ENCODE peak calls at places on chromosomes 6 and 20, in six cellular contexts. V, O, M, T, P and L are unnamed samples.

GRCh38 chr6:11632231-11632630 is 94.7 kb downstream of the TMEM170B start:
- DNase-seq in V (no peak), O (no peak), M (no peak), T (no peak), P (no peak), L (peak)

GRCh38 chr20:53088786-53089185 is 116.6 kb downstream of the TSHZ2 start:
- DNase-seq in V (no peak), O (no peak), M (no peak), T (no peak), P (no peak), L (no peak)

GRCh38 chr6:2502096-2502997 is 248.4 kb downstream of the MYLK4 start:
- DNase-seq in V (no peak), O (peak), M (peak), T (no peak), P (no peak), L (no peak)

GRCh38 chr6:44116643-44117382 is 10.4 kb downstream of the MRPL14 start:
- DNase-seq in V (no peak), O (no peak), M (no peak), T (peak), P (no peak), L (no peak)

GRCh38 chr6:4299476-4299875 is 164.1 kb upstream of the ECI2 start:
- DNase-seq in V (no peak), O (no peak), M (no peak), T (peak), P (no peak), L (no peak)

GRCh38 chr20:5397418-5397817 is 80.7 kb upstream of the PROKR2 start:
- DNase-seq in V (no peak), O (no peak), M (no peak), T (no peak), P (no peak), L (no peak)

GRCh38 chr6:61887425-61887824 is 398.6 kb downstream of the KHDRBS2 start:
- DNase-seq in V (no peak), O (no peak), M (no peak), T (no peak), P (no peak), L (no peak)

GRCh38 chr20:62791301-62792181 is 4.7 kb upstream of the MRGBP start:
- DNase-seq in V (peak), O (peak), M (peak), T (peak), P (peak), L (peak)

GRCh38 chr6:135464634-135465033 is 32.9 kb downstream of the AHI1 start:
- DNase-seq in V (no peak), O (no peak), M (no peak), T (no peak), P (no peak), L (no peak)

GRCh38 chr6:122116912-122117663 is 282.4 kb upstream of the HSF2 start:
- DNase-seq in V (no peak), O (no peak), M (no peak), T (peak), P (no peak), L (no peak)

GRCh38 chr6:5998741-5999687 is 7.7 kb downstream of the NRN1 start:
- DNase-seq in V (no peak), O (peak), M (no peak), T (no peak), P (no peak), L (no peak)

GRCh38 chr6:692356-692851 is 535 bp downstream of the EXOC2 start:
- DNase-seq in V (peak), O (peak), M (peak), T (peak), P (no peak), L (peak)

GRCh38 chr6:21751608-21752007 is 158.1 kb downstream of the SOX4 start:
- DNase-seq in V (no peak), O (no peak), M (no peak), T (no peak), P (no peak), L (no peak)

GRCh38 chr6:154404791-154405400 is 48.3 kb upstream of the IPCEF1 start:
- DNase-seq in V (no peak), O (no peak), M (no peak), T (no peak), P (no peak), L (no peak)

GRCh38 chr6:136508701-136509387 is 41.4 kb downstream of the MAP7 start:
- DNase-seq in V (no peak), O (no peak), M (no peak), T (no peak), P (no peak), L (no peak)

GRCh38 chr6:141105481-141105880 is 1027.2 kb upstream of the GJE1 start:
- DNase-seq in V (no peak), O (peak), M (no peak), T (no peak), P (peak), L (no peak)

GRCh38 chr6:17156112-17156921 is 54.5 kb downstream of the STMND1 start:
- DNase-seq in V (peak), O (peak), M (peak), T (peak), P (peak), L (peak)

GRCh38 chr6:143504369-143504768 is 7.2 kb downstream of the FUCA2 start:
- DNase-seq in V (no peak), O (no peak), M (no peak), T (no peak), P (no peak), L (no peak)

GRCh38 chr20:44209691-44210421 is 715 bp downstream of the OSER1 start:
- DNase-seq in V (no peak), O (peak), M (no peak), T (peak), P (no peak), L (no peak)

GRCh38 chr6:31125586-31126363 is 5.5 kb upstream of the CDSN start:
- DNase-seq in V (no peak), O (no peak), M (no peak), T (no peak), P (no peak), L (peak)

GRCh38 chr6:56399250-56399671 is 151.9 kb upstream of the COL21A1 start:
- DNase-seq in V (no peak), O (no peak), M (peak), T (no peak), P (peak), L (peak)

GRCh38 chr6:5398530-5398929 is 137.2 kb downstream of the FARS2 start:
- DNase-seq in V (peak), O (no peak), M (peak), T (peak), P (no peak), L (peak)

GRCh38 chr20:50224553-50225255 is 34.1 kb downstream of the CEBPB start:
- DNase-seq in V (peak), O (peak), M (no peak), T (peak), P (no peak), L (no peak)

GRCh38 chr6:45590751-45591184 is 213.0 kb upstream of the SUPT3H start:
- DNase-seq in V (no peak), O (no peak), M (no peak), T (no peak), P (no peak), L (no peak)

GRCh38 chr20:41181567-41181966 is 44.2 kb downstream of the PLCG1 start:
- DNase-seq in V (no peak), O (no peak), M (no peak), T (no peak), P (no peak), L (no peak)

GRCh38 chr6:167290786-167291622 is at the start of gene UNC93A:
- DNase-seq in V (no peak), O (no peak), M (peak), T (no peak), P (no peak), L (no peak)

GRCh38 chr6:36765943-36766648 is 68.5 kb downstream of the RAB44 start:
- DNase-seq in V (peak), O (peak), M (peak), T (peak), P (peak), L (peak)

GRCh38 chr6:162621246-162621645 is 106.3 kb downstream of the PRKN start:
- DNase-seq in V (no peak), O (no peak), M (peak), T (no peak), P (no peak), L (no peak)

GRCh38 chr6:160133441-160134336 is 12.1 kb downstream of the SLC22A1 start:
- DNase-seq in V (no peak), O (no peak), M (no peak), T (no peak), P (no peak), L (no peak)

GRCh38 chr20:63317061-63317460 is 24.1 kb downstream of the COL20A1 start:
- DNase-seq in V (no peak), O (no peak), M (no peak), T (no peak), P (no peak), L (no peak)

GRCh38 chr6:102717737-102718427 is 1324.4 kb downstream of the GRIK2 start:
- DNase-seq in V (no peak), O (no peak), M (no peak), T (no peak), P (no peak), L (no peak)

GRCh38 chr6:28980797-28981390 is 24.2 kb downstream of the ZNF311 start:
- DNase-seq in V (peak), O (peak), M (peak), T (peak), P (no peak), L (peak)

GRCh38 chr6:1738682-1739081 is 129.0 kb downstream of the FOXC1 start:
- DNase-seq in V (no peak), O (no peak), M (no peak), T (no peak), P (no peak), L (no peak)

GRCh38 chr20:60255426-60255825 is 297.2 kb downstream of the CDH26 start:
- DNase-seq in V (no peak), O (no peak), M (no peak), T (no peak), P (no peak), L (no peak)

GRCh38 chr6:110809792-110810191 is 5.5 kb downstream of the CDK19 start:
- DNase-seq in V (no peak), O (no peak), M (no peak), T (no peak), P (no peak), L (no peak)

GRCh38 chr20:46286380-46286779 is 21.9 kb downstream of the CDH22 start:
- DNase-seq in V (no peak), O (no peak), M (no peak), T (no peak), P (no peak), L (no peak)

GRCh38 chr20:41617059-41617921 is 887 bp downstream of the CHD6 start:
- DNase-seq in V (peak), O (peak), M (peak), T (peak), P (no peak), L (peak)

GRCh38 chr20:17972121-17972520 is 3.3 kb downstream of the MGME1 start:
- DNase-seq in V (no peak), O (no peak), M (no peak), T (peak), P (no peak), L (no peak)

GRCh38 chr6:93580441-93580840 is 161.1 kb upstream of the EPHA7 start:
- DNase-seq in V (no peak), O (no peak), M (no peak), T (no peak), P (no peak), L (no peak)

GRCh38 chr20:43188861-43189613 is 669 bp downstream of the PTPRT start:
- DNase-seq in V (no peak), O (peak), M (no peak), T (no peak), P (no peak), L (no peak)

GRCh38 chr20:43186312-43186711 is 3.4 kb downstream of the PTPRT start:
- DNase-seq in V (no peak), O (no peak), M (no peak), T (no peak), P (no peak), L (no peak)

GRCh38 chr20:43188234-43188653 is 1.5 kb downstream of the PTPRT start:
- DNase-seq in V (no peak), O (no peak), M (no peak), T (no peak), P (no peak), L (no peak)

GRCh38 chr20:43185901-43186300 is 3.8 kb downstream of the PTPRT start:
- DNase-seq in V (no peak), O (no peak), M (no peak), T (no peak), P (no peak), L (no peak)

GRCh38 chr20:43187476-43188233 is 2.1 kb downstream of the PTPRT start:
- DNase-seq in V (peak), O (peak), M (peak), T (peak), P (peak), L (peak)
- TF ChIP-seq JUN in V (no peak), O (no peak), M (no peak), T (no peak), P (no peak), L (no peak)

GRCh38 chr6:53174996-53175395 is 26.4 kb upstream of the GCM1 start:
- DNase-seq in V (no peak), O (no peak), M (no peak), T (no peak), P (no peak), L (no peak)

GRCh38 chr6:53178837-53179432 is 30.3 kb upstream of the GCM1 start:
- DNase-seq in V (no peak), O (no peak), M (no peak), T (no peak), P (no peak), L (no peak)

GRCh38 chr6:53180678-53181077 is 32.0 kb upstream of the GCM1 start:
- DNase-seq in V (no peak), O (no peak), M (no peak), T (no peak), P (no peak), L (no peak)

DNA sequence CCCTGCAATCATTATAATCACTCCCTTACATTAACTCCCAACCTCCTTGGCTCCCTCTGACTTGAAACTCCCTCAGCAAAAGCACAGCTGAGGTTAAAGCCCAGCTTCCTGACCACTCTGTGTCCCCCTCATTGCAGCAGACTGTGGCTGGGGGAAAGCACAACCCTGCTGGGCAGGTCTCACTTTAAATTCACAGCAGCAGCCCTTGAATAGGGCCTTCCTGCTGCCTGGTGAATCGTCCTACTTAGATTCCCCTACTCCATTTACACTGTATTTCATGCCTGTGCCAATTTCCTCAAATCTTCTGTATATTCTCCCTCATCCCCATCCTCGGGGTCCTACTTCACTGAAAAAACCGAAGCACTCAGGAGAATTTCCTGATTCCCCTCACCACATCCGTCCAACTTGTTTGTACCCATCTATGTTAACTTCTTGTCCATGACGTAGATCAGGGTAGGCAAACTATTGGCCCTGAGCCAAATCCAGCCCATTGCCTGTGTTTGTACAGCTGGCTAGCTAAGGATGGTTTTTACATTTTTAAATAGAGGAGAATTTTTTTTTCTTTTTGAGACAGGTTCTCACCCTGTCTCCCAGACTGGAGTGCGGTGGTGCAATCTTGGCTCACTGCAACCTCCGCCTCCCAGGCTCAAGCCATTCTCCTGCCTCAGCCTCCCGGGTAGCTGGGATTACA is 31.5 kb upstream of the GCM1 start:
- DNase-seq in V (no peak), O (no peak), M (no peak), T (peak), P (no peak), L (no peak)
- TF ChIP-seq JUN in V (no peak), O (no peak), M (no peak), T (no peak), P (no peak), L (no peak)

GRCh38 chr20:31560094-31560899 is 44.8 kb upstream of the ID1 start:
- DNase-seq in V (peak), O (peak), M (peak), T (peak), P (no peak), L (peak)
- TF ChIP-seq JUN in V (no peak), O (no peak), M (no peak), T (no peak), P (no peak), L (peak)

DNA sequence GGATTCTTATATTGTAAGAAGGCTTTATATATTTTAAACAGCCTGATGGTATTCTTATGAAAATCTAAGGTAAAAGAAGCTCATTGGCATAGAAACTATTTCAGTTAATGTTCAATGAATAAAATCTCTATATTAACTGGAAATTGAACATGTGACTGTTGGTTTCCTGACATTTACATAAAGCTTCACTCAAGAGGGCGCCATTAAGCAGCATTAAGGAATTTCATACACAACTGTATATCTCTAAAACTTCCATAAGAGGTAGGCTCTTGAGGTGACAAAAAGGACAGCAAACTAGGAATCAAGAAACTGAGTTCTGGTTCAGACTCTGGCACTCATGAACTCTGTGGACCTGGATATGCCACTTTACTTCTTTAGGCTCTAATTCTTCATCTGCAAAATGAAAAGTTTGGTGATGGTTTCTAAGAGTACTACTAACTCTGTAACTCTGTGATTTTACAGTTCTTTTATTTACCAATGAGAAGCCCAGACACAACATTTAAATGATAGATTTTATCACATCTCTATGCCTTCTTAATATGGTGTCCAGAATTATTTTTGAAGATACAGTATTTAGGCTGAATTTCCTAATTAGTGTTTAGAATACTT is 147.5 kb downstream of the FLRT3 start:
- DNase-seq in V (no peak), O (no peak), M (peak), T (peak), P (no peak), L (peak)
- TF ChIP-seq JUN in V (no peak), O (no peak), M (no peak), T (no peak), P (no peak), L (no peak)